ENCODE peak calls at places on chromosomes 5 and 9, in five cellular contexts. W, Z, H, P and C are unnamed samples.

GRCh38 chr5:122702524-122702875 is 72.4 kb upstream of the SNX2 start:
- DNase-seq in P (no peak), W (no peak), H (no peak), Z (no peak), C (no peak)

GRCh38 chr5:67176931-67177330 is 19.7 kb downstream of the CD180 start:
- DNase-seq in H (no peak), P (no peak), W (no peak), Z (no peak), C (no peak)

GRCh38 chr5:53481887-53482716 is 1.7 kb downstream of the FST start:
- DNase-seq in H (peak; percentile 88), Z (peak; percentile 63), W (peak; percentile 26), P (peak; percentile 28), C (no peak)

GRCh38 chr9:6049798-6050197 is 34.4 kb upstream of the RANBP6 start:
- DNase-seq in P (peak; percentile 13), H (no peak), W (no peak), Z (peak; percentile 45), C (no peak)

GRCh38 chr5:685262-686171 is 7.6 kb downstream of the TPPP start:
- DNase-seq in Z (no peak), H (no peak), W (no peak), P (no peak), C (no peak)

GRCh38 chr9:35102465-35102768 is 514 bp downstream of the STOML2 start:
- DNase-seq in W (no peak), P (no peak), Z (no peak), H (peak; percentile 62), C (no peak)

GRCh38 chr9:27393054-27393846 is 96.3 kb upstream of the EQTN start:
- DNase-seq in Z (no peak), W (no peak), P (no peak), H (no peak), C (no peak)

GRCh38 chr9:118896356-118897000 is 472.8 kb downstream of the BRINP1 start:
- DNase-seq in W (no peak), Z (no peak), P (no peak), H (no peak), C (no peak)

GRCh38 chr5:134122530-134122929 is 8.0 kb downstream of the TCF7 start:
- DNase-seq in P (no peak), Z (no peak), W (no peak), H (no peak), C (no peak)

GRCh38 chr5:74648835-74649286 is 8.3 kb upstream of the ENC1 start:
- DNase-seq in Z (no peak), P (peak; percentile 51), W (peak; percentile 61), H (peak; percentile 73), C (peak; percentile 24)

GRCh38 chr5:176774216-176775171 is 35.9 kb upstream of the UNC5A start:
- DNase-seq in P (no peak), W (no peak), Z (no peak), H (no peak), C (no peak)

GRCh38 chr5:1310118-1310517 is 15.2 kb upstream of the TERT start:
- DNase-seq in W (no peak), P (no peak), H (no peak), Z (no peak), C (no peak)

GRCh38 chr5:103891151-103891550 is 328.6 kb upstream of the NUDT12 start:
- DNase-seq in H (no peak), P (no peak), Z (no peak), W (no peak), C (no peak)

GRCh38 chr5:59506285-59506877 is 387.1 kb downstream of the PDE4D start:
- DNase-seq in W (no peak), Z (no peak), H (peak; percentile 35), P (no peak), C (no peak)

GRCh38 chr9:33320568-33321261 is 30.4 kb downstream of the NFX1 start:
- DNase-seq in H (peak; percentile 95), P (no peak), Z (no peak), W (no peak), C (no peak)

GRCh38 chr9:126114850-126115460 is 211.7 kb upstream of the MVB12B start:
- DNase-seq in H (no peak), W (no peak), Z (no peak), P (no peak), C (no peak)

GRCh38 chr5:179336126-179336870 is 9.0 kb downstream of the ADAMTS2 start:
- DNase-seq in Z (no peak), W (no peak), H (no peak), P (no peak), C (no peak)

GRCh38 chr5:35357973-35358372 is 127.7 kb upstream of the PRLR start:
- DNase-seq in H (no peak), P (no peak), W (no peak), Z (no peak), C (no peak)

GRCh38 chr5:167261309-167262100 is 1029.9 kb upstream of the WWC1 start:
- DNase-seq in H (no peak), P (peak; percentile 9), Z (no peak), W (no peak), C (no peak)

GRCh38 chr9:88388203-88388885 is at the start of gene SPIN1:
- DNase-seq in Z (peak; percentile 81), W (peak; percentile 80), P (peak; percentile 90), H (peak; percentile 72), C (no peak)

GRCh38 chr9:22008662-22009562 is at the start of gene CDKN2B:
- DNase-seq in Z (peak; percentile 98), W (peak; percentile 91), P (no peak), H (peak; percentile 97), C (no peak)

GRCh38 chr9:35616681-35617459 is 1.3 kb downstream of the CD72 start:
- DNase-seq in H (peak; percentile 77), W (no peak), Z (peak; percentile 70), P (peak; percentile 53), C (no peak)

GRCh38 chr9:127311239-127311741 is 46.7 kb downstream of the GARNL3 start:
- DNase-seq in Z (peak; percentile 64), P (peak; percentile 25), W (peak; percentile 4), H (peak; percentile 44), C (no peak)

DNA sequence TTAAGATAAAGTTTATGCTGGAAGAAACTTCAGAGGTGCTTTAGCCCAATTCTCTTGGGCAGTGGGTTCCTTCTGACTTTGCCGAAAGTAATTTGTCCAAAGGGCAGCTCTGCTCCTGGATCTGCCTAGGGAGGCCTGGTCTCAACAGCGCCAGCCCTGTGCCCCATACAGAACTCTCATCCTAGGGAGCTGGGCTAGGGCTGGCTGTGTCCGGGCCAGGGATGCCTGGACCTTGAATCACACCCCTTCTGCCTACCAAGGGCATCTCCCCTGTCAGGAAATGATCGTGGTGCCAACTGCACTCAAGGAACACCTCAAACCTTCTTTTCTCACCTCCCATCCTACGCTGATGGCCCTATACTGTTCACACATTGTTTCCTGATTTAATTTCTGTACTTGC is 37.3 kb upstream of the NFIB start:
- DNase-seq in P (no peak), W (no peak), H (no peak), Z (no peak), C (no peak)
- H3K27ac ChIP-seq in P (no peak overlapping the region), W (no peak overlapping the region), H (no peak overlapping the region), Z (no peak overlapping the region), C (no peak overlapping the region)

GRCh38 chr9:123074627-123075026 is 41.2 kb downstream of the GPR21 start:
- DNase-seq in H (no peak), P (no peak), Z (no peak), W (no peak), C (no peak)
- H3K9ac ChIP-seq in H (peak overlapping the region; percentile 56), P (no peak overlapping the region), Z (no peak overlapping the region), W (no peak overlapping the region), C (peak overlapping the region; percentile 24)

GRCh38 chr9:96509026-96509425 is 59.1 kb downstream of the HABP4 start:
- DNase-seq in H (no peak), Z (no peak), W (no peak), P (no peak), C (no peak)

GRCh38 chr9:96508227-96508940 is 58.4 kb downstream of the HABP4 start:
- DNase-seq in P (no peak), Z (no peak), W (no peak), H (no peak), C (no peak)

GRCh38 chr9:96510258-96510657 is 60.3 kb downstream of the HABP4 start:
- DNase-seq in P (no peak), W (no peak), H (peak; percentile 19), Z (no peak), C (no peak)

GRCh38 chr9:96512240-96512639 is 62.3 kb downstream of the HABP4 start:
- DNase-seq in Z (no peak), P (no peak), W (no peak), H (no peak), C (no peak)

DNA sequence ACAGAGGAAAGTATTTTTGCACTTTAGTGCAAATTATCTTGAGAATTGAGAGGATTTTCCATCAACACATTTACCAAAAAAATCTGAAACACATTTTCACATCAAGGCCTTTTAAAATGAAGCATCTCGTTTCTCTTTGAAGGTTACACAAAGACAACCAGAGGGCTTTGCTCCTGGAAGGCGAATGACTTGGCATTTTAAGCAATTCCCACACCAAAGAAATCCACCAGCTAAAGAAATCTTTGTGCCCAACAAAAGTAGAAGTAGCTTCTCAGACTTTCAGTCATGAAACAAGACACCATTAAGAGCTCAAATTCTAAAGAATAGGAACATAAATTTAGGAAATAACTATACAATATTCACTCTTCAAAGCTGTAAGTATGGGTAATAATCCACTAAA is 59.9 kb downstream of the HABP4 start:
- DNase-seq in H (no peak), W (no peak), Z (no peak), P (no peak), C (no peak)
- H3K27ac ChIP-seq in H (no peak overlapping the region), W (no peak overlapping the region), Z (no peak overlapping the region), P (no peak overlapping the region), C (peak overlapping the region; percentile 69)

GRCh38 chr5:172716796-172717313 is 54.1 kb downstream of the DUSP1 start:
- DNase-seq in Z (peak; percentile 84), H (peak; percentile 83), P (peak; percentile 78), W (peak; percentile 79), C (peak; percentile 50)
- H3K9ac ChIP-seq in Z (no peak overlapping the region), H (peak overlapping the region; percentile 86), P (no peak overlapping the region), W (no peak overlapping the region), C (no peak overlapping the region)